ENCODE peak calls at places on chromosomes 2 and 18, in four cellular contexts. C is NCI-H1417, Y is bronchial epithelial cell, I is T-helper 1 cell. G is an unnamed sample.

GRCh38 chr2:20525041-20526035 is 78.5 kb downstream of the RHOB start:
- DNase-seq in C (no peak), Y (peak), I (no peak), G (peak)

GRCh38 chr18:9215221-9215933 is 78.8 kb downstream of the ANKRD12 start:
- DNase-seq in C (no peak), Y (no peak), I (no peak), G (no peak)

GRCh38 chr18:49096021-49096420 is 145.3 kb upstream of the SMAD7 start:
- DNase-seq in C (no peak), Y (no peak), I (no peak), G (peak)

GRCh38 chr18:56068030-56068671 is 480.2 kb upstream of the TCF4 start:
- DNase-seq in C (no peak), Y (peak), I (no peak), G (no peak)

GRCh38 chr2:189609853-189610252 is 29.3 kb upstream of the SLC40A1 start:
- DNase-seq in C (no peak), Y (no peak), I (no peak), G (no peak)

GRCh38 chr2:240431276-240431662 is 4.2 kb upstream of the GPC1 start:
- DNase-seq in C (no peak), Y (no peak), I (no peak), G (no peak)

GRCh38 chr2:25029183-25029554 is 12.7 kb upstream of the EFR3B start:
- DNase-seq in C (no peak), Y (peak), I (no peak), G (no peak)

GRCh38 chr2:24512836-24513235 is 21.8 kb downstream of the NCOA1 start:
- DNase-seq in C (no peak), Y (no peak), I (no peak), G (peak)

GRCh38 chr2:98448441-98449145 is 3.9 kb downstream of the INPP4A start:
- DNase-seq in C (no peak), Y (no peak), I (no peak), G (no peak)

GRCh38 chr2:7609556-7610323 is 692.5 kb downstream of the RNF144A start:
- DNase-seq in C (no peak), Y (no peak), I (no peak), G (peak)

GRCh38 chr2:217413193-217413592 is 553.3 kb upstream of the TNP1 start:
- DNase-seq in C (no peak), Y (no peak), I (no peak), G (no peak)

GRCh38 chr2:222899413-222900181 is 38.8 kb downstream of the ACSL3 start:
- DNase-seq in C (no peak), Y (no peak), I (no peak), G (no peak)

GRCh38 chr18:38654966-38655365 is 1089.4 kb upstream of the CELF4 start:
- DNase-seq in C (no peak), Y (no peak), I (no peak), G (peak)

GRCh38 chr2:98805412-98806265 is 74.7 kb upstream of the MGAT4A start:
- DNase-seq in C (no peak), Y (peak), I (no peak), G (peak)

GRCh38 chr2:120736202-120736954 is 710 bp downstream of the GLI2 start:
- DNase-seq in C (peak), Y (no peak), I (no peak), G (no peak)

GRCh38 chr18:22412502-22412901 is 5.2 kb downstream of the CTAGE1 start:
- DNase-seq in C (no peak), Y (no peak), I (no peak), G (no peak)

GRCh38 chr2:136077138-136077537 is 40.8 kb downstream of the CXCR4 start:
- DNase-seq in C (no peak), Y (no peak), I (no peak), G (no peak)

GRCh38 chr2:144015036-144015435 is 504.9 kb downstream of the ZEB2 start:
- DNase-seq in C (no peak), Y (no peak), I (no peak), G (no peak)

GRCh38 chr18:51614033-51614432 is 416.6 kb upstream of the MEX3C start:
- DNase-seq in C (no peak), Y (peak), I (no peak), G (no peak)

GRCh38 chr2:42877936-42878335 is 85.6 kb upstream of the HAAO start:
- DNase-seq in C (no peak), Y (no peak), I (no peak), G (no peak)

GRCh38 chr2:117976581-117976980 is 37.3 kb downstream of the CCDC93 start:
- DNase-seq in C (no peak), Y (no peak), I (no peak), G (no peak)

GRCh38 chr2:120715356-120715755 is 20.3 kb upstream of the GLI2 start:
- DNase-seq in C (no peak), Y (no peak), I (no peak), G (no peak)

GRCh38 chr2:48543895-48544294 is 13.9 kb downstream of the STON1 start:
- DNase-seq in C (no peak), Y (no peak), I (no peak), G (no peak)

GRCh38 chr2:204542967-204543608 is 2.2 kb upstream of the PARD3B start:
- DNase-seq in C (no peak), Y (no peak), I (no peak), G (no peak)

GRCh38 chr18:79923896-79924585 is 27.4 kb downstream of the SLC66A2 start:
- DNase-seq in C (no peak), Y (no peak), I (no peak), G (no peak)

GRCh38 chr18:62741118-62741566 is 25.8 kb downstream of the PHLPP1 start:
- DNase-seq in C (no peak), Y (peak), I (no peak), G (no peak)

GRCh38 chr2:150485114-150485870 is 2.2 kb downstream of the RND3 start:
- DNase-seq in C (peak), Y (peak), I (no peak), G (peak)

GRCh38 chr2:28976584-28976983 is 4.5 kb upstream of the TOGARAM2 start:
- DNase-seq in C (no peak), Y (peak), I (no peak), G (no peak)

GRCh38 chr2:213125646-213126347 is 25.6 kb downstream of the IKZF2 start:
- DNase-seq in C (no peak), Y (peak), I (no peak), G (no peak)

GRCh38 chr2:68837164-68837860 is 33.9 kb downstream of the BMP10 start:
- DNase-seq in C (no peak), Y (peak), I (peak), G (peak)

GRCh38 chr18:54672846-54673475 is 81.9 kb downstream of the DYNAP start:
- DNase-seq in C (no peak), Y (peak), I (no peak), G (no peak)

G was measured in Ammon's horn.